ENCODE peak calls at places on chromosome 6, in nine cellular contexts. L is activated T-cell treated with anti-CD3 and anti-CD28 coated beads, Interleukin-2, amount 50 U/mL, for 24 hours; F is ACHN; Y is neural crest cell; E is left ventricle myocardium superior; A is progenitor cell of endocrine pancreas; V is astrocyte of the spinal cord; N is CD8-positive, alpha-beta memory T cell; H is HTR-8/SVneo. R is an unnamed sample.

GRCh38 chr6:144777249-144777648 is 492.1 kb downstream of the UTRN start:
- DNase-seq in L (no peak), F (no peak), Y (no peak), E (no peak), A (no peak), V (no peak), N (no peak), H (no peak), R (no peak)

GRCh38 chr6:41342241-41342640 is 6.8 kb downstream of the NCR2 start:
- DNase-seq in L (no peak), F (no peak), Y (no peak), E (no peak), A (no peak), V (no peak), N (no peak), H (no peak), R (no peak)

GRCh38 chr6:68859233-68859632 is 224.2 kb downstream of the ADGRB3 start:
- DNase-seq in L (no peak), F (no peak), Y (no peak), E (no peak), A (no peak), V (no peak), N (no peak), H (no peak), R (no peak)

GRCh38 chr6:35727206-35727934 is 9.5 kb upstream of the ARMC12 start:
- DNase-seq in L (no peak), F (peak; percentile 64), Y (peak; percentile 44), E (peak; percentile 93), A (peak; percentile 29), V (peak; percentile 92), N (no peak), H (peak; percentile 81), R (no peak)

GRCh38 chr6:85945454-85946185 is 302.9 kb upstream of the SYNCRIP start:
- DNase-seq in L (no peak), F (no peak), Y (no peak), E (no peak), A (no peak), V (no peak), N (no peak), H (no peak), R (no peak)

GRCh38 chr6:63140682-63141318 is 70.5 kb upstream of the FKBP1C start:
- DNase-seq in L (no peak), F (no peak), Y (no peak), E (no peak), A (no peak), V (no peak), N (no peak), H (no peak), R (no peak)

GRCh38 chr6:16496982-16497823 is 258.8 kb downstream of the GMPR start:
- DNase-seq in L (no peak), F (no peak), Y (no peak), E (no peak), A (no peak), V (no peak), N (no peak), H (no peak), R (no peak)

GRCh38 chr6:31399589-31400466 is 3.6 kb upstream of the MICA start:
- DNase-seq in L (peak; percentile 73), F (peak; percentile 89), Y (peak; percentile 71), E (peak; percentile 95), A (peak; percentile 38), V (peak; percentile 82), N (peak; percentile 57), H (peak; percentile 68), R (peak; percentile 55)

GRCh38 chr6:3732345-3733141 is 19.0 kb downstream of the PXDC1 start:
- DNase-seq in L (peak; percentile 75), F (peak; percentile 56), Y (peak; percentile 75), E (peak; percentile 80), A (peak; percentile 68), V (peak; percentile 86), N (peak; percentile 59), H (peak; percentile 81), R (peak; percentile 63)

GRCh38 chr6:66902457-66902856 is 1195.4 kb upstream of the EYS start:
- DNase-seq in L (no peak), F (no peak), Y (no peak), E (no peak), A (no peak), V (no peak), N (no peak), H (no peak), R (no peak)

GRCh38 chr6:116468293-116468692 is 7.1 kb downstream of the CALHM6 start:
- DNase-seq in L (no peak), F (no peak), Y (no peak), E (no peak), A (no peak), V (no peak), N (no peak), H (no peak), R (no peak)

GRCh38 chr6:33925210-33925609 is 121.4 kb upstream of the MLN start:
- DNase-seq in L (no peak), F (no peak), Y (no peak), E (no peak), A (no peak), V (no peak), N (no peak), H (no peak), R (no peak)

GRCh38 chr6:110665600-110665999 is 149.7 kb downstream of the CDK19 start:
- DNase-seq in L (no peak), F (no peak), Y (no peak), E (no peak), A (no peak), V (no peak), N (no peak), H (no peak), R (no peak)

GRCh38 chr6:159594750-159595117 is 98.3 kb downstream of the SOD2 start:
- DNase-seq in L (no peak), F (peak; percentile 9), Y (no peak), E (no peak), A (no peak), V (peak; percentile 87), N (no peak), H (peak; percentile 18), R (peak; percentile 33)

GRCh38 chr6:36318690-36319435 is 17.8 kb downstream of the BNIP5 start:
- DNase-seq in L (no peak), F (no peak), Y (no peak), E (no peak), A (no peak), V (no peak), N (no peak), H (no peak), R (no peak)

GRCh38 chr6:95431637-95432228 is 145.6 kb upstream of the MANEA start:
- DNase-seq in L (no peak), F (peak; percentile 34), Y (peak; percentile 41), E (no peak), A (peak; percentile 27), V (peak; percentile 53), N (peak; percentile 5), H (no peak), R (peak; percentile 3)

GRCh38 chr6:138038148-138038870 is 68.9 kb downstream of the PERP start:
- DNase-seq in L (no peak), F (no peak), Y (no peak), E (no peak), A (no peak), V (no peak), N (no peak), H (no peak), R (no peak)

GRCh38 chr6:111862727-111863126 is 10.5 kb downstream of the FYN start:
- DNase-seq in L (no peak), F (no peak), Y (no peak), E (no peak), A (no peak), V (no peak), N (no peak), H (no peak), R (no peak)

GRCh38 chr6:157080986-157081391 is 242.3 kb downstream of the TMEM242 start:
- DNase-seq in L (no peak), F (no peak), Y (no peak), E (no peak), A (no peak), V (no peak), N (no peak), H (no peak), R (no peak)

GRCh38 chr6:26312501-26313390 is 52.3 kb upstream of the BTN3A2 start:
- DNase-seq in L (peak; percentile 88), F (peak; percentile 80), Y (peak; percentile 75), E (peak; percentile 71), A (peak; percentile 59), V (peak; percentile 91), N (peak; percentile 86), H (no peak), R (peak; percentile 67)

GRCh38 chr6:159679091-159680077 is 13.7 kb downstream of the SOD2 start:
- DNase-seq in L (no peak), F (no peak), Y (no peak), E (no peak), A (no peak), V (peak; percentile 24), N (no peak), H (no peak), R (no peak)

GRCh38 chr6:22658934-22659333 is 89.6 kb downstream of the HDGFL1 start:
- DNase-seq in L (no peak), F (no peak), Y (no peak), E (no peak), A (no peak), V (no peak), N (no peak), H (no peak), R (no peak)

GRCh38 chr6:166903027-166903426 is 53.3 kb downstream of the RNASET2 start:
- DNase-seq in L (no peak), F (peak; percentile 88), Y (no peak), E (no peak), A (no peak), V (no peak), N (no peak), H (no peak), R (no peak)

GRCh38 chr6:126210398-126211075 is 129.4 kb upstream of the CENPW start:
- DNase-seq in L (no peak), F (no peak), Y (no peak), E (no peak), A (no peak), V (peak; percentile 30), N (no peak), H (no peak), R (no peak)

GRCh38 chr6:144335914-144336313 is 50.8 kb downstream of the UTRN start:
- DNase-seq in L (no peak), F (no peak), Y (no peak), E (no peak), A (no peak), V (no peak), N (no peak), H (no peak), R (no peak)

GRCh38 chr6:16762547-16763477 is 1.6 kb upstream of the ATXN1 start:
- DNase-seq in L (peak; percentile 74), F (peak; percentile 79), Y (no peak), E (peak; percentile 50), A (peak; percentile 17), V (peak; percentile 91), N (peak; percentile 66), H (no peak), R (peak; percentile 84)